ENCODE peak calls at places on chromosomes 4 and X, in six cellular contexts. B is SIG-M5; H is HEK293T; P is activated T-helper 1 cell treated with anti-CD3 and anti-CD28 coated beads, Interleukin-12 subunit alpha, Interleukin-12 subunit beta, Interleukin-2, Interleukin-4 antibody, amounts not matched to agents 30 ng/mL and 10 ng/mL and 1 ng/mL, durations not matched to agents 14 hours and 24 hours and 36 hours; D is left ventricle myocardium superior; C is esophagus squamous epithelium. N is an unnamed sample.
A peak's percentile ranks its signal among the peaks of the same experiment; 100 is the strongest.

GRCh38 chr4:70556856-70557255 is 35.2 kb upstream of the AMBN start:
- DNase-seq in C (no peak), H (no peak), B (no peak), P (no peak), D (no peak), N (peak; percentile 46)

GRCh38 chr4:167232805-167233522 is 1.3 kb downstream of the SPOCK3 start:
- DNase-seq in P (no peak), H (peak; percentile 6), B (no peak), D (no peak), C (no peak), N (no peak)

GRCh38 chr4:184907216-184907615 is 81.4 kb upstream of the ACSL1 start:
- DNase-seq in P (no peak), H (no peak), D (no peak), B (no peak), C (no peak), N (no peak)

GRCh38 chr4:113350576-113350975 is 301.1 kb downstream of the ANK2 start:
- DNase-seq in H (no peak), B (no peak), P (no peak), C (no peak), D (no peak), N (no peak)

GRCh38 chr4:127210877-127211276 is 421.9 kb upstream of the INTU start:
- DNase-seq in D (peak; percentile 43), P (no peak), H (no peak), B (no peak), C (no peak), N (no peak)

GRCh38 chrX:7170903-7171302 is 22.9 kb upstream of the PUDP start:
- DNase-seq in H (peak; percentile 4), D (no peak), P (peak; percentile 1), B (no peak), C (no peak), N (peak; percentile 13)

GRCh38 chr4:99471349-99471748 is 36.2 kb upstream of the ADH7 start:
- DNase-seq in D (no peak), H (no peak), B (no peak), C (no peak), P (no peak), N (no peak)

GRCh38 chr4:17030543-17030942 is 132.1 kb upstream of the LDB2 start:
- DNase-seq in C (no peak), P (no peak), B (no peak), H (no peak), D (no peak), N (peak; percentile 76)

GRCh38 chrX:40931921-40932320 is 153.3 kb upstream of the USP9X start:
- DNase-seq in C (no peak), H (no peak), P (no peak), D (no peak), B (no peak), N (no peak)

GRCh38 chr4:83011779-83012630 is 1.4 kb upstream of the LIN54 start:
- DNase-seq in D (peak; percentile 53), B (no peak), H (peak; percentile 37), P (peak; percentile 26), C (no peak), N (peak; percentile 40)

GRCh38 chr4:47221721-47222120 is 190.4 kb downstream of the GABRB1 start:
- DNase-seq in C (no peak), H (no peak), B (no peak), D (no peak), P (no peak), N (peak; percentile 75)

GRCh38 chrX:136794080-136794479 is 13.3 kb upstream of the ARHGEF6 start:
- DNase-seq in P (no peak), B (no peak), C (no peak), D (no peak), H (no peak), N (no peak)

GRCh38 chr4:98663226-98664006 is 5.0 kb upstream of the TSPAN5 start:
- DNase-seq in B (no peak), C (no peak), D (peak; percentile 33), H (no peak), P (peak; percentile 56), N (no peak)

GRCh38 chr4:168059251-168059650 is 33.1 kb upstream of the ANXA10 start:
- DNase-seq in D (no peak), C (no peak), P (no peak), H (no peak), B (no peak), N (peak; percentile 54)

GRCh38 chrX:24498181-24498580 is 33.1 kb downstream of the PDK3 start:
- DNase-seq in D (no peak), H (peak; percentile 43), P (no peak), C (no peak), B (no peak), N (no peak)

GRCh38 chrX:154123241-154124219 is 20.5 kb upstream of the OPN1LW start:
- DNase-seq in D (peak; percentile 36), C (no peak), B (no peak), H (no peak), P (peak; percentile 36), N (no peak)

GRCh38 chr4:126479709-126480108 is 1153.0 kb upstream of the INTU start:
- DNase-seq in P (no peak), D (no peak), H (no peak), C (no peak), B (no peak), N (no peak)

GRCh38 chr4:89316931-89317366 is 9.3 kb upstream of the GPRIN3 start:
- DNase-seq in C (no peak), D (no peak), B (no peak), P (no peak), H (no peak), N (no peak)

GRCh38 chrX:38304010-38304409 is 23.3 kb downstream of the RPGR start:
- DNase-seq in C (no peak), B (no peak), H (peak; percentile 27), D (no peak), P (no peak), N (peak; percentile 8)

GRCh38 chr4:148007303-148007702 is 275.4 kb downstream of the ARHGAP10 start:
- DNase-seq in H (peak; percentile 26), B (no peak), C (no peak), P (no peak), D (no peak), N (peak; percentile 96)

GRCh38 chrX:130084651-130085237 is 25.6 kb downstream of the ELF4 start:
- DNase-seq in D (no peak), H (no peak), B (no peak), C (no peak), P (no peak), N (no peak)

GRCh38 chrX:130100180-130100579 is 10.1 kb downstream of the ELF4 start:
- DNase-seq in H (no peak), B (no peak), P (no peak), D (peak; percentile 81), C (no peak), N (peak; percentile 52)

GRCh38 chr4:46781434-46782092 is 127.5 kb downstream of the COX7B2 start:
- DNase-seq in B (no peak), H (no peak), P (no peak), D (no peak), C (no peak), N (no peak)

GRCh38 chr4:18291981-18292380 is 270.4 kb upstream of the LCORL start:
- DNase-seq in B (no peak), D (no peak), C (no peak), H (no peak), P (no peak), N (no peak)

GRCh38 chrX:43655961-43656494 is at the start of gene MAOA:
- DNase-seq in H (no peak), C (no peak), B (no peak), D (peak; percentile 87), P (no peak), N (peak; percentile 2)

GRCh38 chr4:86264269-86264668 is 95.6 kb downstream of the MAPK10 start:
- DNase-seq in H (no peak), C (no peak), B (no peak), D (no peak), P (no peak), N (no peak)

GRCh38 chr4:88720749-88721428 is 23.3 kb upstream of the NAP1L5 start:
- DNase-seq in D (no peak), C (no peak), P (no peak), H (no peak), B (no peak), N (no peak)

GRCh38 chr4:108385076-108385475 is 216.3 kb upstream of the LEF1 start:
- DNase-seq in H (no peak), D (no peak), B (no peak), C (no peak), P (no peak), N (no peak)

GRCh38 chrX:38558681-38559080 is 2.7 kb upstream of the TSPAN7 start:
- DNase-seq in D (no peak), C (no peak), P (no peak), B (no peak), H (no peak), N (no peak)

GRCh38 chrX:103453655-103454054 is 65.6 kb downstream of the RAB40A start:
- DNase-seq in C (no peak), P (no peak), H (no peak), D (no peak), B (no peak), N (peak; percentile 92)

GRCh38 chr4:1056671-1057402 is 45.4 kb downstream of the FGFRL1 start:
- DNase-seq in P (no peak), C (no peak), H (no peak), D (no peak), B (no peak), N (no peak)

GRCh38 chr4:103498161-103499070 is 221.4 kb downstream of the TACR3 start:
- DNase-seq in P (no peak), C (no peak), D (no peak), B (no peak), H (no peak), N (peak; percentile 70)

GRCh38 chr4:185991750-185992149 is 77.2 kb upstream of the TLR3 start:
- DNase-seq in B (no peak), D (no peak), C (no peak), H (no peak), P (no peak), N (no peak)

GRCh38 chrX:47176101-47176740 is 17.4 kb upstream of the UBA1 start:
- DNase-seq in C (no peak), B (no peak), H (no peak), D (no peak), P (no peak), N (no peak)

GRCh38 chr4:82380344-82380743 is 6.6 kb upstream of the HNRNPD start:
- DNase-seq in D (peak; percentile 82), H (no peak), P (no peak), C (no peak), B (no peak), N (no peak)

GRCh38 chr4:48546336-48546735 is 56.3 kb downstream of the ZAR1 start:
- DNase-seq in B (no peak), C (no peak), H (peak; percentile 7), P (no peak), D (no peak), N (peak; percentile 35)

GRCh38 chrX:78321809-78322208 is 5.6 kb downstream of the CYSLTR1 start:
- DNase-seq in C (no peak), D (peak; percentile 15), B (peak; percentile 79), P (peak; percentile 31), H (no peak), N (no peak)

GRCh38 chr4:158356331-158356730 is 146.0 kb downstream of the TMEM144 start:
- DNase-seq in C (no peak), H (no peak), D (no peak), B (no peak), P (no peak), N (no peak)

GRCh38 chr4:44196796-44197195 is 251.8 kb downstream of the KCTD8 start:
- DNase-seq in B (no peak), H (no peak), D (no peak), C (no peak), P (no peak), N (no peak)

GRCh38 chrX:118167361-118167760 is 50.8 kb upstream of the KLHL13 start:
- DNase-seq in P (no peak), C (no peak), H (no peak), D (no peak), B (no peak), N (no peak)